ENCODE peak calls at places on chromosomes 5 and 9, in five cellular contexts. A, D, X, T and K are unnamed samples.

GRCh38 chr5:135348920-135349319 is 50.1 kb downstream of the MACROH2A1 start:
- ATAC-seq in A (no peak), D (no peak), X (no peak), T (peak), K (no peak)

GRCh38 chr9:14958989-14959388 is 48.8 kb upstream of the FREM1 start:
- ATAC-seq in A (no peak), D (no peak), X (no peak), T (no peak), K (no peak)

GRCh38 chr9:15936316-15936869 is 383.6 kb downstream of the CCDC171 start:
- ATAC-seq in A (no peak), D (no peak), X (no peak), T (no peak), K (no peak)

GRCh38 chr5:135033026-135033861 is 784 bp downstream of the PITX1 start:
- ATAC-seq in A (no peak), D (peak), X (no peak), T (no peak), K (peak)

GRCh38 chr9:26684029-26684428 is 208.6 kb downstream of the CAAP1 start:
- ATAC-seq in A (no peak), D (no peak), X (no peak), T (no peak), K (no peak)

GRCh38 chr5:32123058-32123805 is 50.9 kb downstream of the GOLPH3 start:
- ATAC-seq in A (peak), D (peak), X (no peak), T (no peak), K (no peak)

GRCh38 chr9:104301770-104302169 is 202.3 kb upstream of the OR13F1 start:
- ATAC-seq in A (no peak), D (no peak), X (no peak), T (no peak), K (no peak)

GRCh38 chr5:72788851-72789505 is 27.5 kb upstream of the TNPO1 start:
- ATAC-seq in A (no peak), D (peak), X (peak), T (no peak), K (no peak)

GRCh38 chr5:18281947-18282557 is 647.8 kb downstream of the TAF11L14 start:
- ATAC-seq in A (no peak), D (peak), X (peak), T (no peak), K (no peak)

GRCh38 chr5:112390327-112390726 is 28.8 kb downstream of the EPB41L4A start:
- ATAC-seq in A (no peak), D (peak), X (peak), T (peak), K (no peak)

GRCh38 chr9:123716339-123716738 is 213.6 kb downstream of the DENND1A start:
- ATAC-seq in A (no peak), D (no peak), X (no peak), T (no peak), K (no peak)